ENCODE peak calls at places on chromosome 22, in six cellular contexts. S is AG09309, V is lung, I is choroid plexus epithelial cell, E is thoracic aorta, A is mammary epithelial cell. C is an unnamed sample.

GRCh38 chr22:17084554-17085276 is at the start of gene IL17RA:
- DNase-seq in S (peak; percentile 29), V (peak; percentile 96), I (peak; percentile 88), E (peak; percentile 51), A (peak; percentile 87), C (peak; percentile 58)

GRCh38 chr22:35684270-35684700 is 33.4 kb upstream of the APOL5 start:
- DNase-seq in S (peak; percentile 4), V (no peak), I (peak; percentile 85), E (no peak), A (no peak), C (no peak)

GRCh38 chr22:39651783-39652058 is 81.2 kb downstream of the CACNA1I start:
- DNase-seq in S (no peak), V (peak; percentile 35), I (peak; percentile 14), E (no peak), A (no peak), C (no peak)

GRCh38 chr22:42757475-42757874 is 36.8 kb upstream of the A4GALT start:
- DNase-seq in S (no peak), V (no peak), I (peak; percentile 45), E (no peak), A (no peak), C (no peak)

GRCh38 chr22:17955611-17956379 is 68.6 kb downstream of the MICAL3 start:
- DNase-seq in S (no peak), V (no peak), I (no peak), E (no peak), A (no peak), C (no peak)

GRCh38 chr22:35443338-35443737 is 43.4 kb downstream of the MCM5 start:
- DNase-seq in S (no peak), V (no peak), I (no peak), E (no peak), A (peak; percentile 68), C (no peak)

GRCh38 chr22:46587067-46587471 is 33.1 kb upstream of the GRAMD4 start:
- DNase-seq in S (no peak), V (no peak), I (no peak), E (no peak), A (no peak), C (no peak)

GRCh38 chr22:40383905-40384304 is 13.5 kb downstream of the SGSM3 start:
- DNase-seq in S (peak; percentile 43), V (no peak), I (peak; percentile 80), E (no peak), A (no peak), C (no peak)

GRCh38 chr22:25689631-25690030 is 52.4 kb upstream of the MYO18B start:
- DNase-seq in S (no peak), V (no peak), I (no peak), E (no peak), A (no peak), C (no peak)

GRCh38 chr22:46728470-46728869 is 9.6 kb downstream of the CERK start:
- DNase-seq in S (no peak), V (no peak), I (no peak), E (no peak), A (no peak), C (no peak)

GRCh38 chr22:33335611-33336279 is 277.6 kb upstream of the SYN3 start:
- DNase-seq in S (no peak), V (no peak), I (no peak), E (no peak), A (no peak), C (no peak)

GRCh38 chr22:50544746-50545253 is 899 bp upstream of the KLHDC7B start:
- DNase-seq in S (no peak), V (peak; percentile 74), I (no peak), E (no peak), A (peak; percentile 90), C (no peak)

GRCh38 chr22:50276143-50276542 is 6.0 kb upstream of the MAPK11 start:
- DNase-seq in S (no peak), V (peak; percentile 75), I (peak; percentile 76), E (no peak), A (no peak), C (peak; percentile 52)

GRCh38 chr22:32518848-32519247 is 44.2 kb downstream of the FBXO7 start:
- DNase-seq in S (no peak), V (no peak), I (no peak), E (no peak), A (no peak), C (no peak)

GRCh38 chr22:40348025-40348658 is 1.8 kb downstream of the ADSL start:
- DNase-seq in S (no peak), V (no peak), I (peak; percentile 80), E (no peak), A (peak; percentile 36), C (no peak)

GRCh38 chr22:19133561-19133960 is 2.5 kb downstream of the TSSK2 start:
- DNase-seq in S (no peak), V (no peak), I (no peak), E (no peak), A (no peak), C (no peak)

GRCh38 chr22:28105396-28105795 is 186.3 kb upstream of the PITPNB start:
- DNase-seq in S (no peak), V (no peak), I (no peak), E (no peak), A (no peak), C (no peak)

GRCh38 chr22:46757104-46757503 is 5.3 kb upstream of the TBC1D22A start:
- DNase-seq in S (no peak), V (no peak), I (no peak), E (no peak), A (no peak), C (no peak)

GRCh38 chr22:36303874-36304273 is 50.9 kb downstream of the APOL1 start:
- DNase-seq in S (no peak), V (no peak), I (no peak), E (no peak), A (peak; percentile 36), C (no peak)

GRCh38 chr22:29138556-29138955 is 65.7 kb downstream of the KREMEN1 start:
- DNase-seq in S (no peak), V (no peak), I (no peak), E (no peak), A (no peak), C (no peak)

GRCh38 chr22:39367040-39367439 is 17.2 kb downstream of the SYNGR1 start:
- DNase-seq in S (no peak), V (no peak), I (no peak), E (no peak), A (no peak), C (no peak)

GRCh38 chr22:42286205-42286604 is 15.8 kb upstream of the TCF20 start:
- DNase-seq in S (no peak), V (no peak), I (no peak), E (no peak), A (no peak), C (no peak)

GRCh38 chr22:49772692-49773091 is 55.0 kb downstream of the BRD1 start:
- DNase-seq in S (no peak), V (no peak), I (no peak), E (no peak), A (no peak), C (no peak)

GRCh38 chr22:21826204-21826603 is 41.2 kb downstream of the MAPK1 start:
- DNase-seq in S (no peak), V (no peak), I (no peak), E (no peak), A (no peak), C (no peak)

GRCh38 chr22:30265131-30265720 is 1.4 kb downstream of the OSM start:
- DNase-seq in S (no peak), V (no peak), I (no peak), E (no peak), A (no peak), C (no peak)

GRCh38 chr22:30263883-30264282 is 2.8 kb downstream of the OSM start:
- DNase-seq in S (no peak), V (no peak), I (no peak), E (no peak), A (no peak), C (no peak)

GRCh38 chr22:30266445-30267381 is at the start of gene OSM:
- DNase-seq in S (no peak), V (peak; percentile 69), I (no peak), E (no peak), A (no peak), C (no peak)

GRCh38 chr22:30267382-30268302 is 991 bp upstream of the OSM start:
- DNase-seq in S (no peak), V (no peak), I (no peak), E (no peak), A (no peak), C (no peak)

DNA sequence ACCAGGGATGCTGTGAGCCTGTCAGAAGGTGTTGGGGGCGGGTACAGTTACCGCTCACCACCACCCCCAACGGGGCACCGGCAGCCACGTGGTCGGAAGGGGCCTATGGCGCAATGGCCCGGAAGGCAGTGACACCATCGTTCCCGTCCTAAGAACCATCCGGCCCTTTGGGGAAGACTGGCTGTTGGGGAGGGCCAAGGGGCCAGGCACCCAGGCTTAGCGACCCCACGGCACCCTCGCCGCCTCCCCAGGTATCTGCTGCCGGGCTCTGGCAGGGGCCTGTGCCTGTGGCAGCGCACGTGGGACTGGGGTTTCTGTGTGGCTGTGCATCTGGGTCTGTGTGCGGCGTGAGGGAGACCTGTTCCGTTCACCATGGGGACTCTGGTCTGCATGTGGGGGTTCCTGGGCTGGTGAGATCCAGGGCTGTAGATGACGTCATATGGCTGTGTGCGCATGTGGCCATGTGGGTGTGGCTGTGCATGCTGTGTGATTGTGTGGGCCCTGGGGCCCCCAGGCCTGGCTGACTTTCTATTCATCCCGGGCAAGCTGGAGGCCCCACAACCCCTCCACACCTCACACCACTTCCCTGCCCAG is 703 bp downstream of the OSM start:
- DNase-seq in S (no peak), V (peak; percentile 67), I (no peak), E (no peak), A (no peak), C (peak; percentile 51)
- H3K4me3 ChIP-seq in S (no peak overlapping the region), V (no peak overlapping the region), I (no peak overlapping the region), E (peak overlapping the region; percentile 60), A (no peak overlapping the region), C (no peak overlapping the region)

DNA sequence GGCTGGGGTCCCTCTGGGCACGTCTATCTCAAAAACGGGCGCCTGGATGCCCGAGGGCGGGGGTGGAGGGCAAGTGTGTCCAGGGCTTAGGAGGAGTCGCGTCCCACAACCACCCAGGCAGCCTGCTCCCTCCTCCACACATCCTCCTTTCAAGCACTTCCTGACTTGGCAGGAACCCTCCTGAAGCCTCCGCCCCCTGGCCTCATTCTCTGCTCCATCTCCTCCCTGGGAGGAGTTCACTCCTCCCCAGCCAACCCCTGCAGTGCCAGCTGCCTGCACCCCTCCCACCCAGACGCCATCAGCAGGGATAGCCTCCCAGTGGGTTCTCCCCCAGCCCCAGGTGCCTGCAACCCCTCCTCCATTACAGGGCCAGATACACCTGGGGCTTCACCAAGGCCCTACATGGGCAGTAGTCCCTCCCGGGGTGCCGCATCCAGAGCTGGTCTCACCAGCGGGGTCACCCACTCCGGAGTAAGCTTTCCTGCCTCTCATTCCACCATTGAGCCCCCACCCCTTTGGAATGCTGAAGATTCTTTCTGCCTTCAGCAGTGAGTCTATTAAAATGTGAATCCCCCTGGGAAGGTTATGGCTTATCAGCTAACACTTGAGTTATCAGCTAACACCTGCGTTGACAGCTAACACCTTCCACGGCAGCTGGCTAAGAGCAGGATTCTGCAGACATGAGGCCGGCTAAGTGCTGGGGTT is 24.4 kb downstream of the RTN4R start:
- DNase-seq in S (peak; percentile 14), V (peak; percentile 78), I (peak; percentile 86), E (no peak), A (peak; percentile 44), C (no peak)
- H3K4me3 ChIP-seq in S (no peak overlapping the region), V (no peak overlapping the region), I (peak overlapping the region; percentile 37), E (peak overlapping the region; percentile 24), A (no peak overlapping the region), C (peak overlapping the region; percentile 20)

GRCh38 chr22:20207277-20208025 is 56.6 kb upstream of the CCDC188 start:
- DNase-seq in S (no peak), V (no peak), I (no peak), E (no peak), A (no peak), C (no peak)
- H3K4me3 ChIP-seq in S (no peak overlapping the region), V (peak overlapping the region; percentile 45), I (peak overlapping the region; percentile 73), E (peak overlapping the region; percentile 70), A (peak overlapping the region; percentile 53), C (peak overlapping the region; percentile 64)

GRCh38 chr22:45290410-45290936 is 5.7 kb downstream of the UPK3A start:
- DNase-seq in S (peak; percentile 40), V (no peak), I (peak; percentile 76), E (no peak), A (peak; percentile 67), C (no peak)
- H3K4me3 ChIP-seq in S (no peak overlapping the region), V (no peak overlapping the region), I (no peak overlapping the region), E (no peak overlapping the region), A (no peak overlapping the region), C (no peak overlapping the region)

C was measured in esophagus squamous epithelium.